ENCODE peak calls at places on chromosomes 3 and 15, in seven cellular contexts. P, W, G, Q, A, X and B are unnamed samples. For H3K4me1 and H3K36me3, the result is how much of the 10 kb centered on the place peaks cover.

GRCh38 chr3:183829466-183829865 is 4.1 kb upstream of the MAP6D1 start:
- DNase-seq in W (no peak), P (no peak), Q (no peak), G (no peak), X (no peak), A (no peak), B (no peak)

GRCh38 chr3:60036803-60037202 is 987.0 kb upstream of the CFAP20DC start:
- DNase-seq in G (no peak), Q (no peak), P (no peak), A (no peak), W (no peak), X (no peak), B (no peak)

GRCh38 chr15:49265911-49266310 is 95.9 kb downstream of the GALK2 start:
- DNase-seq in X (no peak), A (no peak), Q (no peak), P (no peak), W (no peak), G (no peak), B (no peak)

GRCh38 chr3:47022540-47023161 is 43.2 kb downstream of the NBEAL2 start:
- DNase-seq in A (no peak), Q (peak), W (peak), X (peak), P (no peak), G (no peak), B (no peak)

GRCh38 chr15:39792025-39792893 is 9.6 kb upstream of the FSIP1 start:
- DNase-seq in X (no peak), W (no peak), G (no peak), A (no peak), P (no peak), Q (no peak), B (no peak)

GRCh38 chr3:28069438-28069837 is 172.0 kb upstream of the CMC1 start:
- DNase-seq in P (no peak), Q (no peak), X (no peak), G (no peak), A (no peak), W (no peak), B (no peak)

GRCh38 chr3:71025516-71025915 is 558.0 kb downstream of the FOXP1 start:
- DNase-seq in G (no peak), X (no peak), A (no peak), Q (no peak), P (no peak), W (no peak), B (no peak)

GRCh38 chr3:192879346-192880031 is 38.2 kb downstream of the MB21D2 start:
- DNase-seq in A (no peak), Q (peak), G (no peak), W (no peak), X (peak), P (no peak), B (no peak)

GRCh38 chr15:97745481-97746071 is 214.9 kb upstream of the ARRDC4 start:
- DNase-seq in G (no peak), W (peak), X (peak), A (no peak), P (no peak), Q (peak), B (peak)

GRCh38 chr3:45958333-45958791 is 15.1 kb downstream of the CXCR6 start:
- DNase-seq in G (no peak), P (peak), X (no peak), W (no peak), A (no peak), Q (no peak), B (no peak)

GRCh38 chr3:120144267-120144666 is 50.0 kb upstream of the GSK3B start:
- DNase-seq in W (no peak), G (no peak), Q (peak), P (no peak), X (no peak), A (no peak), B (no peak)

GRCh38 chr3:66396888-66397287 is 103.9 kb downstream of the LRIG1 start:
- DNase-seq in P (no peak), W (peak), Q (no peak), X (no peak), G (no peak), A (no peak), B (no peak)

GRCh38 chr3:66399529-66400232 is 101.1 kb downstream of the LRIG1 start:
- DNase-seq in X (no peak), G (no peak), Q (no peak), P (no peak), W (no peak), A (no peak), B (no peak)

GRCh38 chr3:66400381-66401156 is 100.3 kb downstream of the LRIG1 start:
- DNase-seq in G (no peak), A (no peak), Q (no peak), P (no peak), X (no peak), W (no peak), B (peak)

GRCh38 chr3:66397745-66398144 is 103.1 kb downstream of the LRIG1 start:
- DNase-seq in P (peak), W (peak), X (no peak), G (no peak), A (no peak), Q (peak), B (no peak)

GRCh38 chr3:66398228-66399025 is 102.4 kb downstream of the LRIG1 start:
- DNase-seq in P (no peak), Q (no peak), G (no peak), W (no peak), A (no peak), X (no peak), B (peak)
- H3K4me1 ChIP-seq in P (half or more), Q (under half), G (under half), W (under half), A (under half), X (under half), B (under half)

DNA sequence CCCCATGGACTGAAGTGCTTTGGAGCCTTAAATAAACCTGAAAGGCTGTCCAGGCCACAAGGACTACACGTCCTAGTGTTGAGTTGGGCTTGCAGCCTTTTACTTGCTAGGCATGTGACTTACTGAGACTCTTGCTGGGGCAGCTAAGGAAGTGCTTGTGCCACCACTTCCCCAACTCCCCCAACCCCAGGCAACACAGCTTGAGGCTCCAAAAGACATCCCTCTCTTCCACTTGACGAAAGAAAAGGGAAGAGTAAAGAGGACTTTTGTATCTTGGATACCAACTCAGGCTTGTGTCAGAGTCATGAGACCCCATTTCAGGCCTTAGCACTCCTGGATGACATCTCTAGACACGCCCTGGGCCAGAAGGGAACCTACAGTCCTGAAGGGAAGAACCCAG is 109.8 kb downstream of the XRN1 start:
- DNase-seq in G (no peak), P (no peak), Q (no peak), A (no peak), X (no peak), W (no peak), B (no peak)
- H3K4me3 ChIP-seq in G (no peak), P (no peak), Q (no peak), A (no peak), X (no peak), W (no peak), B (no peak)

DNA sequence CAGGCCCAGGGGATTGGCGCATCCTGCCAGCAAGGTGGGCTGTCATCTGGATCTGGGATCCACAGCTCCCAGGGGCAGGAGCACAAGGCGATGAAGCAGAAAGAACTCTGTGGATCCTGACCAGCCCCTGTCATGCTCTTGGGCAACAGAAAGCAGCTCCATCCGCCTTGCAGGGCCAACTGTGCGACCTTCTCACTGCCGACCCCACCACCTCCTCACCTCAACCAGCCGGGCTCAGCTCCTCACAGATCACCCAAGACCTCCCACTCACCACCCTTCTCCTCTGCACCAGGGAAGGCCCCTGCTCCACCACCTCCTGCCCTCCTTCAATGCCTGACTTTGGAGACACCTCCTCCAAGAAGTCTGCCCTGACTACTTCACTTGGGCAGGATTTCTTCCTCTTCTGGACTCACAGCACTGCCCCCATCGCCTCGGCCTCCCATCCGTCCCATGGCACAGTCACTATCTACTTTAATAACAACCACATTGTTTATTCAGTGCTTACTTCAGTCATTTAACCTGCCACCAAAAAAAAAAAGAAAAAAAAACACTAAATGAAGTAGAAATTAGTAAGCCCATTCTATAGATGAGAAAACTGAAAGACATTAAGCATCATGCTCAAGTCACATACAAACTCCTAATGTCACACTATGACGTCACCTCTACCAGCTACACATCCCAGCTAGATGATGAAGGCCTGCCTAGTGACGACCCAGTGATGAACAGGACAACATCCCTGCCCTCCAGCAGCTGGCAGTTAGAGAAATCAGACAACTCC is 6.6 kb upstream of the HAPLN3 start:
- DNase-seq in P (no peak), W (no peak), A (no peak), Q (no peak), X (no peak), G (no peak), B (no peak)
- H3K36me3 ChIP-seq in P (under half), W (under half), A (under half), Q (under half), X (under half), G (under half), B (under half)

DNA sequence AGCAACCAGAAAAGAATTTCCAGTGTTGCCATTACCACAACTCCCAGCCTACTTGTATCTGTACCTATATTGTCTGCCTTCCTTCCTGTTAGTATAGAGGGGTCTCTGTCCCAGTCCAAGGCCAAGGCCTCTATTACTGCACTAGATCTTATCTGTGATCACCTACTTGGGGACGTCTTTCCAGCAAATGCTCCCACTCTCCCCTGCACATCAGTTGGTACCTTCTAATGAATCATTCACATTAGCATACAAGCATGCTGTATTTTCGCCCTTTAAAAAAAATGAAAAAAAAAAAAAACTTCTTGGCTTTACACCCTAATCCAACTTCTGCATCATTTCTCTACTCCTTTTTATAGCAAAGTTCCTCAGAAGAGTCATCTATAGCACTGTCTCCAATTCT is 4.8 kb upstream of the AVEN start:
- DNase-seq in P (no peak), Q (no peak), G (no peak), A (no peak), X (no peak), W (no peak), B (no peak)
- H3K4me1 ChIP-seq in P (under half), Q (under half), G (under half), A (under half), X (under half), W (under half), B (under half)